ENCODE peak calls at places on chromosomes 11 and 22, in seven cellular contexts. One of them, this sample, is unnamed.

GRCh38 chr11:120744016-120744994 is 232.8 kb downstream of the GRIK4 start:
- DNase-seq in SK-N-SH: peak
- DNase-seq in K562: no peak
- DNase-seq in H1: no peak
- DNase-seq in HepG2: no peak
- DNase-seq in GM12891: no peak
- DNase-seq in GM12878: no peak
- DNase-seq in this sample: no peak

GRCh38 chr11:73217131-73217809 is 811 bp upstream of the P2RY2 start:
- DNase-seq in SK-N-SH: no peak
- DNase-seq in K562: peak
- DNase-seq in H1: no peak
- DNase-seq in HepG2: no peak
- DNase-seq in GM12891: no peak
- DNase-seq in GM12878: no peak
- DNase-seq in this sample: no peak

GRCh38 chr11:6611092-6612007 is 666 bp downstream of the TAF10 start:
- DNase-seq in SK-N-SH: no peak
- DNase-seq in K562: no peak
- DNase-seq in H1: no peak
- DNase-seq in HepG2: no peak
- DNase-seq in GM12891: no peak
- DNase-seq in GM12878: no peak
- DNase-seq in this sample: no peak

GRCh38 chr22:42902875-42903510 is 45.9 kb upstream of the ARFGAP3 start:
- DNase-seq in SK-N-SH: no peak
- DNase-seq in K562: no peak
- DNase-seq in H1: peak
- DNase-seq in HepG2: no peak
- DNase-seq in GM12891: no peak
- DNase-seq in GM12878: no peak
- DNase-seq in this sample: no peak

GRCh38 chr22:46171940-46172339 is 21.6 kb downstream of the PPARA start:
- DNase-seq in SK-N-SH: no peak
- DNase-seq in K562: no peak
- DNase-seq in H1: no peak
- DNase-seq in HepG2: no peak
- DNase-seq in GM12891: no peak
- DNase-seq in GM12878: no peak
- DNase-seq in this sample: no peak

GRCh38 chr22:37552560-37553163 is 7.6 kb upstream of the CDC42EP1 start:
- DNase-seq in SK-N-SH: peak
- DNase-seq in K562: peak
- DNase-seq in H1: no peak
- DNase-seq in HepG2: no peak
- DNase-seq in GM12891: no peak
- DNase-seq in GM12878: no peak
- DNase-seq in this sample: no peak

GRCh38 chr22:17842386-17842785 is 68.1 kb upstream of the BID start:
- DNase-seq in SK-N-SH: no peak
- DNase-seq in K562: no peak
- DNase-seq in H1: no peak
- DNase-seq in HepG2: no peak
- DNase-seq in GM12891: peak
- DNase-seq in GM12878: no peak
- DNase-seq in this sample: no peak

GRCh38 chr11:20134991-20135736 is 25.1 kb downstream of the DBX1 start:
- DNase-seq in SK-N-SH: no peak
- DNase-seq in K562: no peak
- DNase-seq in H1: no peak
- DNase-seq in HepG2: no peak
- DNase-seq in GM12891: no peak
- DNase-seq in GM12878: no peak
- DNase-seq in this sample: no peak

GRCh38 chr22:31861226-31861840 is 83.0 kb upstream of the YWHAH start:
- DNase-seq in SK-N-SH: no peak
- DNase-seq in K562: no peak
- DNase-seq in H1: no peak
- DNase-seq in HepG2: no peak
- DNase-seq in GM12891: no peak
- DNase-seq in GM12878: no peak
- DNase-seq in this sample: no peak

GRCh38 chr22:33851240-33851639 is 69.0 kb downstream of the LARGE1 start:
- DNase-seq in SK-N-SH: no peak
- DNase-seq in K562: no peak
- DNase-seq in H1: no peak
- DNase-seq in HepG2: no peak
- DNase-seq in GM12891: no peak
- DNase-seq in GM12878: no peak
- DNase-seq in this sample: no peak

GRCh38 chr11:9992306-9992705 is 301.7 kb downstream of the SBF2 start:
- DNase-seq in SK-N-SH: no peak
- DNase-seq in K562: no peak
- DNase-seq in H1: no peak
- DNase-seq in HepG2: no peak
- DNase-seq in GM12891: no peak
- DNase-seq in GM12878: no peak
- DNase-seq in this sample: no peak

GRCh38 chr11:100574894-100575769 is 112.0 kb upstream of the ARHGAP42 start:
- DNase-seq in SK-N-SH: no peak
- DNase-seq in K562: no peak
- DNase-seq in H1: no peak
- DNase-seq in HepG2: peak
- DNase-seq in GM12891: no peak
- DNase-seq in GM12878: no peak
- DNase-seq in this sample: no peak

GRCh38 chr11:117319214-117319840 is 3.3 kb upstream of the BACE1 start:
- DNase-seq in SK-N-SH: no peak
- DNase-seq in K562: no peak
- DNase-seq in H1: no peak
- DNase-seq in HepG2: no peak
- DNase-seq in GM12891: no peak
- DNase-seq in GM12878: no peak
- DNase-seq in this sample: no peak

GRCh38 chr22:43376765-43377485 is 33.8 kb upstream of the SCUBE1 start:
- DNase-seq in SK-N-SH: no peak
- DNase-seq in K562: no peak
- DNase-seq in H1: no peak
- DNase-seq in HepG2: no peak
- DNase-seq in GM12891: no peak
- DNase-seq in GM12878: peak
- DNase-seq in this sample: no peak

GRCh38 chr11:113895367-113896155 is 9.0 kb upstream of the HTR3B start:
- DNase-seq in SK-N-SH: no peak
- DNase-seq in K562: no peak
- DNase-seq in H1: no peak
- DNase-seq in HepG2: no peak
- DNase-seq in GM12891: no peak
- DNase-seq in GM12878: no peak
- DNase-seq in this sample: no peak

GRCh38 chr11:114039551-114039950 is 20.0 kb upstream of the ZBTB16 start:
- DNase-seq in SK-N-SH: no peak
- DNase-seq in K562: no peak
- DNase-seq in H1: no peak
- DNase-seq in HepG2: no peak
- DNase-seq in GM12891: no peak
- DNase-seq in GM12878: no peak
- DNase-seq in this sample: no peak

GRCh38 chr22:33105501-33105911 is 47.3 kb upstream of the SYN3 start:
- DNase-seq in SK-N-SH: no peak
- DNase-seq in K562: no peak
- DNase-seq in H1: no peak
- DNase-seq in HepG2: no peak
- DNase-seq in GM12891: no peak
- DNase-seq in GM12878: no peak
- DNase-seq in this sample: no peak

GRCh38 chr11:30617762-30618161 is 31.6 kb upstream of the MPPED2 start:
- DNase-seq in SK-N-SH: no peak
- DNase-seq in K562: no peak
- DNase-seq in H1: no peak
- DNase-seq in HepG2: no peak
- DNase-seq in GM12891: no peak
- DNase-seq in GM12878: no peak
- DNase-seq in this sample: no peak

DNA sequence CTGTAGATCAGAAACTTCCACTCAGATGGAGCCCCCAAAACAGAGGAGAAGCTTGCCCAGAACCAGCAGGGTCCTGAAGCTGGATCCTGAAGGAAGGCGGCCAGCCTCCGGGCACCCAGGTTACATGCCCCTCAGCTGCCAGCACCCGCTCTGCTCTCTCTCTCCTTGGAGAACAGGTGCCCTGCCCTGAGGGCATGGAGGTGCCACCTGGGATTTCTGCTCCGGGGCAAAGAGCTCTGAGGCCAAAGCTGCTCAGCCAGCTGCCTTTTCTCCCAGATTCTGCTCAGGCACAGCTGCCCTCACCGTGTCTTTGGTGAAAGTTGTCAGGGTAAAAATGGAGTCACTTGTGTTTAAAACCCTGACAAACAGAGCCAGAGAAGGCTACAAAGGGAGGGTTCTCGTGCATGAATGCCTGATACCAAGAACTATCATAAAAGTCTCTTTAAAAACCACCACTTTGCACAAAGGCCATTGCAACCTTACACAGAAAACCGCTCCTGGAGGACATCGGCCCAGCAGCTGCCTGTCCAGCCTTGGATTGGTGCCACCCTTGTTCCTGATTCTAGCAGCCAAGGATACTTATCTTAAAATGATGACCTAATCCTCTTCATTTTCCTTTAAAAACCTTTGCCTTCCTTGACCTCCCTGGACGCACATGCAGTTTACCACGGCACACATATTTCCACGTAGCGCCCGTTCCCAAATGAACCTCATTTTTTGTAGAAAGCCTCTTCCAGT is 140.0 kb downstream of the CACNA1I start:
- DNase-seq in SK-N-SH: no peak
- DNase-seq in K562: no peak
- DNase-seq in H1: no peak
- DNase-seq in HepG2: no peak
- DNase-seq in GM12891: no peak
- DNase-seq in GM12878: no peak
- DNase-seq in this sample: no peak
- TF ChIP-seq TAF1 in SK-N-SH: no peak
- TF ChIP-seq TAF1 in K562: no peak
- TF ChIP-seq TAF1 in H1: no peak
- TF ChIP-seq TAF1 in HepG2: no peak
- TF ChIP-seq TAF1 in GM12891: no peak
- TF ChIP-seq TAF1 in GM12878: no peak
- TF ChIP-seq TAF1 in this sample: no peak

GRCh38 chr11:61538636-61538961 is 30.1 kb downstream of the LRRC10B start:
- DNase-seq in SK-N-SH: no peak
- DNase-seq in K562: no peak
- DNase-seq in H1: no peak
- DNase-seq in HepG2: peak
- DNase-seq in GM12891: no peak
- DNase-seq in GM12878: no peak
- DNase-seq in this sample: no peak
- TF ChIP-seq POLR2AphosphoS5 in SK-N-SH: no peak
- TF ChIP-seq POLR2AphosphoS5 in K562: no peak
- TF ChIP-seq POLR2AphosphoS5 in H1: no peak
- TF ChIP-seq POLR2AphosphoS5 in HepG2: no peak
- TF ChIP-seq POLR2AphosphoS5 in GM12891: no peak
- TF ChIP-seq POLR2AphosphoS5 in GM12878: no peak
- TF ChIP-seq POLR2AphosphoS5 in this sample: no peak

DNA sequence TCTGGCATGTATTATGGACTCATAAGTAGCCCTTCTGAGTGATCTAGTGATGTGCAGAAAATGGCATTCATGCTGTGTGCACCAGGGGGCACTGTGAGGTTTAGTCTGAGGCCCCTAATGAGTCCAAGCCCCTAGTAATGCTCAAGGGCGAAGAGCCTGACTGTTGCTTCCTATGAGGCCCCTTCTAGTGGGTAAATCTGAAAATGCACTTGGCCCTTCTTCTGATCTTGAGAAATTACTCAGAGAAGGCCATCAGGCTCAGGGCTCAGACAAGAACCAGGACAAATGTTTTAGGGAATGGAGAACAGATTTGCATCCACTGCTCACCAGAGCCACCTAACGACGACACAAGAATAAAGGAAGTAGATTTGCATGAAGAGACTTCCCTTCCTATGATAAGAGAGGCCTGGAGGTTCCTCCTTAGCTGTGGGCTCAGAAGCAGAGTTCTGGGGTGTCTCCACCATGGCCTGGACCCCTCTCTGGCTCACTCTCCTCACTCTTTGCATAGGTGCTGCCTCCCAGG is 75.8 kb downstream of the GGTLC2 start:
- DNase-seq in SK-N-SH: peak
- DNase-seq in K562: peak
- DNase-seq in H1: no peak
- DNase-seq in HepG2: peak
- DNase-seq in GM12891: no peak
- DNase-seq in GM12878: peak
- DNase-seq in this sample: peak
- TF ChIP-seq TAF1 in SK-N-SH: no peak
- TF ChIP-seq TAF1 in K562: no peak
- TF ChIP-seq TAF1 in H1: no peak
- TF ChIP-seq TAF1 in HepG2: no peak
- TF ChIP-seq TAF1 in GM12891: no peak
- TF ChIP-seq TAF1 in GM12878: no peak
- TF ChIP-seq TAF1 in this sample: no peak

GRCh38 chr11:46890665-46891064 is 27.7 kb downstream of the LRP4 start:
- DNase-seq in SK-N-SH: no peak
- DNase-seq in K562: no peak
- DNase-seq in H1: no peak
- DNase-seq in HepG2: no peak
- DNase-seq in GM12891: no peak
- DNase-seq in GM12878: no peak
- DNase-seq in this sample: no peak

GRCh38 chr11:46889251-46889650 is 29.1 kb downstream of the LRP4 start:
- DNase-seq in SK-N-SH: no peak
- DNase-seq in K562: no peak
- DNase-seq in H1: no peak
- DNase-seq in HepG2: no peak
- DNase-seq in GM12891: no peak
- DNase-seq in GM12878: no peak
- DNase-seq in this sample: no peak

GRCh38 chr11:46892109-46892508 is 26.2 kb downstream of the LRP4 start:
- DNase-seq in SK-N-SH: no peak
- DNase-seq in K562: no peak
- DNase-seq in H1: no peak
- DNase-seq in HepG2: no peak
- DNase-seq in GM12891: no peak
- DNase-seq in GM12878: no peak
- DNase-seq in this sample: no peak

GRCh38 chr11:46888636-46889035 is 29.7 kb downstream of the LRP4 start:
- DNase-seq in SK-N-SH: no peak
- DNase-seq in K562: no peak
- DNase-seq in H1: no peak
- DNase-seq in HepG2: no peak
- DNase-seq in GM12891: no peak
- DNase-seq in GM12878: no peak
- DNase-seq in this sample: no peak

GRCh38 chr11:46889689-46890475 is 28.5 kb downstream of the LRP4 start:
- DNase-seq in SK-N-SH: peak
- DNase-seq in K562: peak
- DNase-seq in H1: peak
- DNase-seq in HepG2: peak
- DNase-seq in GM12891: peak
- DNase-seq in GM12878: peak
- DNase-seq in this sample: peak
- TF ChIP-seq POLR2AphosphoS5 in SK-N-SH: no peak
- TF ChIP-seq POLR2AphosphoS5 in K562: no peak
- TF ChIP-seq POLR2AphosphoS5 in H1: no peak
- TF ChIP-seq POLR2AphosphoS5 in HepG2: no peak
- TF ChIP-seq POLR2AphosphoS5 in GM12891: no peak
- TF ChIP-seq POLR2AphosphoS5 in GM12878: no peak
- TF ChIP-seq POLR2AphosphoS5 in this sample: no peak

This sample was measured in GM12892.